ENCODE peak calls at places on chromosomes 6 and 20, in six cellular contexts. M is GM12892, B is A549, Q is endothelial cell of umbilical vein, V is H54, W is esophagus squamous epithelium. R is an unnamed sample.

GRCh38 chr20:40607927-40608326 is 81.1 kb downstream of the MAFB start:
- DNase-seq in M (no peak), B (no peak), Q (no peak), V (no peak), W (no peak), R (no peak)

GRCh38 chr6:42113929-42114636 is 28.3 kb downstream of the C6orf132 start:
- DNase-seq in M (no peak), B (no peak), Q (no peak), V (peak), W (no peak), R (no peak)

GRCh38 chr6:33710296-33711121 is 991 bp downstream of the UQCC2 start:
- DNase-seq in M (no peak), B (no peak), Q (no peak), V (no peak), W (no peak), R (no peak)

GRCh38 chr6:139378226-139378625 is 3.8 kb upstream of the CITED2 start:
- DNase-seq in M (no peak), B (no peak), Q (no peak), V (no peak), W (no peak), R (no peak)

GRCh38 chr6:105429676-105430075 is 26.8 kb upstream of the PREP start:
- DNase-seq in M (no peak), B (no peak), Q (no peak), V (no peak), W (no peak), R (no peak)

GRCh38 chr20:16392346-16392745 is 180.9 kb downstream of the KIF16B start:
- DNase-seq in M (no peak), B (no peak), Q (no peak), V (no peak), W (no peak), R (no peak)

GRCh38 chr20:17747431-17747846 is 47.7 kb downstream of the BANF2 start:
- DNase-seq in M (no peak), B (peak), Q (peak), V (peak), W (no peak), R (no peak)

GRCh38 chr6:134198093-134198492 is 119.8 kb downstream of the SGK1 start:
- DNase-seq in M (no peak), B (peak), Q (no peak), V (no peak), W (no peak), R (no peak)

GRCh38 chr6:31597006-31597405 is 4.2 kb upstream of the NCR3 start:
- DNase-seq in M (no peak), B (peak), Q (peak), V (no peak), W (no peak), R (no peak)

GRCh38 chr20:40442181-40442963 is 246.7 kb downstream of the MAFB start:
- DNase-seq in M (no peak), B (peak), Q (no peak), V (no peak), W (no peak), R (no peak)

GRCh38 chr20:36988494-36988966 is 37.0 kb upstream of the SAMHD1 start:
- DNase-seq in M (no peak), B (no peak), Q (peak), V (no peak), W (no peak), R (no peak)

GRCh38 chr20:710762-711120 is 35.1 kb upstream of the SCRT2 start:
- DNase-seq in M (no peak), B (no peak), Q (no peak), V (no peak), W (no peak), R (no peak)

GRCh38 chr6:71523548-71523947 is 234.9 kb downstream of the OGFRL1 start:
- DNase-seq in M (no peak), B (no peak), Q (no peak), V (no peak), W (no peak), R (no peak)

GRCh38 chr6:165662671-165663282 is at the start of gene PDE10A:
- DNase-seq in M (no peak), B (peak), Q (peak), V (peak), W (no peak), R (no peak)

GRCh38 chr20:64152906-64153305 is 11.3 kb upstream of the MYT1 start:
- DNase-seq in M (no peak), B (no peak), Q (no peak), V (no peak), W (no peak), R (no peak)

GRCh38 chr6:16274519-16275229 is 36.3 kb downstream of the GMPR start:
- DNase-seq in M (no peak), B (no peak), Q (no peak), V (no peak), W (no peak), R (no peak)

GRCh38 chr6:16267428-16268263 is 29.3 kb downstream of the GMPR start:
- DNase-seq in M (no peak), B (no peak), Q (no peak), V (no peak), W (no peak), R (no peak)

GRCh38 chr6:16271415-16271814 is 33.0 kb downstream of the GMPR start:
- DNase-seq in M (no peak), B (no peak), Q (no peak), V (no peak), W (no peak), R (no peak)

GRCh38 chr6:16273266-16273665 is 34.9 kb downstream of the GMPR start:
- DNase-seq in M (no peak), B (no peak), Q (peak), V (no peak), W (no peak), R (no peak)

GRCh38 chr6:16270178-16270794 is 31.9 kb downstream of the GMPR start:
- DNase-seq in M (no peak), B (no peak), Q (no peak), V (no peak), W (no peak), R (no peak)
- TF ChIP-seq POLR2A in M (no peak), B (no peak), Q (no peak), V (no peak), W (no peak), R (no peak)

GRCh38 chr20:25310268-25310920 is 62.5 kb downstream of the PYGB start:
- DNase-seq in M (no peak), B (peak), Q (peak), V (peak), W (peak), R (peak)
- TF ChIP-seq POLR2A in M (peak), B (no peak), Q (no peak), V (no peak), W (peak), R (peak)

GRCh38 chr6:135270676-135271536 is 89.8 kb downstream of the MYB start:
- DNase-seq in M (no peak), B (no peak), Q (peak), V (no peak), W (no peak), R (no peak)
- TF ChIP-seq POLR2A in M (no peak), B (no peak), Q (no peak), V (no peak), W (no peak), R (no peak)

GRCh38 chr6:90296346-90297123 is at the start of gene BACH2:
- DNase-seq in M (peak), B (peak), Q (peak), V (no peak), W (peak), R (peak)
- TF ChIP-seq POLR2A in M (no peak), B (no peak), Q (no peak), V (no peak), W (peak), R (peak)

DNA sequence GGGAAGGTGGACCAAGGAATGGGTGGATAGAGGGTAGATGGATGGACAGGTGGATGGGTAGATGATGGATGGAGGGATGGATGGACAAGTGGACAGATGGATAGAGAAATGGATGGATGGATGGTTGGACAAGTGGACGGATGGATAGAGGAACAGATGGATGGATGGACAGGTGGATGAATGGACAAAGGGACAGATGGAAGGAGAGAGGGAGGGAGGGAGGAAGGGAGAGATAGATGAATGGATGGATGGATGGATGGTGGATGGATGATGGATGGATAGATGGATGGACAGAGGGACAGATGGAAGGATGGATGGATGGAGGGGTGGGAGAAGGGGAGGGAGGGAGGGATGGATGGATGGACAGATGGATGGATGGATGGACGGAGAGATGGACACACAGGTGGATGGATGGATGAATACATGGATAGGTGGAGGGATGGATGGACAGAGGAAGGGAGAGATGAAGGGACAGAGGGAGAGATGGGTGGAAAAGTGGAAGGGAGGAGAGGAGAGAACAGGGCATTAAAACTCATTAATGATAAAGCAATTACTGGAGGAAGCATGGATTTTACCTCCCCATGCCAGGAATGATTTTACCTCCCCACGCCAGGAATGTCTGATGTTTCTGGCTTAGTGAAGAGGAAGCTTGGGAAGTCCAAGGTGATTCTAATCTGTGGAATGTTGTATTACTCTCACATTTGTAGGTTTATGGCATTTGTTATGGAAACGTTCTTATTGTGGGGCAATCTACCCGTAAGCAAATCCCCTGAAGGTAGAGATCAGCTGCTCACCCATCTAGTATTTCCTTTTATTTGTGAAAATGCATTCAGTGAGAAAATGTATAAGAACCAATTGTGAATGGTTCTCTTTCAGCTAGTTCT is 383.3 kb downstream of the TAF4 start:
- DNase-seq in M (no peak), B (no peak), Q (no peak), V (no peak), W (no peak), R (no peak)
- TF ChIP-seq POLR2A in M (no peak), B (no peak), Q (no peak), V (no peak), W (no peak), R (no peak)

GRCh38 chr6:44415424-44415823 is 27.9 kb downstream of the CDC5L start:
- DNase-seq in M (no peak), B (no peak), Q (peak), V (no peak), W (no peak), R (no peak)
- TF ChIP-seq POLR2A in M (no peak), B (no peak), Q (no peak), V (no peak), W (no peak), R (no peak)

GRCh38 chr20:32820000-32820697 is 395 bp downstream of the MAPRE1 start:
- DNase-seq in M (peak), B (peak), Q (peak), V (peak), W (peak), R (peak)
- TF ChIP-seq POLR2A in M (peak), B (peak), Q (no peak), V (peak), W (peak), R (peak)